ENCODE peak calls at places on chromosome 17, in five cellular contexts. G, D, N, H and S are unnamed samples.

GRCh38 chr17:50033316-50033715 is 22.6 kb upstream of the ITGA3 start:
- DNase-seq in G (no peak), D (no peak), N (no peak), H (peak), S (no peak)

GRCh38 chr17:3574231-3574630 is 16.6 kb upstream of the TRPV3 start:
- DNase-seq in G (no peak), D (no peak), N (no peak), H (no peak), S (no peak)

GRCh38 chr17:79946352-79947231 is 89.1 kb downstream of the TBC1D16 start:
- DNase-seq in G (no peak), D (no peak), N (no peak), H (no peak), S (no peak)

GRCh38 chr17:45019177-45019711 is 32.2 kb downstream of the DCAKD start:
- DNase-seq in G (peak), D (peak), N (no peak), H (peak), S (no peak)

GRCh38 chr17:69525920-69526841 is 111.7 kb downstream of the MAP2K6 start:
- DNase-seq in G (no peak), D (peak), N (peak), H (peak), S (no peak)

GRCh38 chr17:67365762-67366192 is 600 bp downstream of the PSMD12 start:
- DNase-seq in G (peak), D (peak), N (no peak), H (peak), S (no peak)

GRCh38 chr17:74795327-74796020 is 19.3 kb upstream of the NAT9 start:
- DNase-seq in G (no peak), D (no peak), N (no peak), H (no peak), S (no peak)

GRCh38 chr17:3034578-3034920 is 28.9 kb downstream of the OR1D5 start:
- DNase-seq in G (no peak), D (no peak), N (no peak), H (no peak), S (no peak)

GRCh38 chr17:81519284-81520020 is 6.9 kb upstream of the ACTG1 start:
- DNase-seq in G (peak), D (peak), N (no peak), H (peak), S (no peak)

GRCh38 chr17:21125862-21126261 is 902 bp upstream of the DHRS7B start:
- DNase-seq in G (peak), D (peak), N (no peak), H (no peak), S (no peak)

GRCh38 chr17:17905036-17905320 is 67.2 kb downstream of the TOM1L2 start:
- DNase-seq in G (no peak), D (no peak), N (no peak), H (no peak), S (no peak)

GRCh38 chr17:15883617-15884111 is 61.3 kb upstream of the ADORA2B start:
- DNase-seq in G (no peak), D (no peak), N (no peak), H (peak), S (no peak)

GRCh38 chr17:82596316-82596715 is 51.9 kb downstream of the WDR45B start:
- DNase-seq in G (no peak), D (no peak), N (no peak), H (no peak), S (no peak)

GRCh38 chr17:40091691-40092397 is 8.5 kb downstream of the NR1D1 start:
- DNase-seq in G (no peak), D (no peak), N (no peak), H (peak), S (no peak)

GRCh38 chr17:77098884-77099545 is 41.8 kb upstream of the SEC14L1 start:
- DNase-seq in G (no peak), D (no peak), N (no peak), H (peak), S (no peak)

GRCh38 chr17:63751806-63752205 is 10.2 kb upstream of the STRADA start:
- DNase-seq in G (no peak), D (no peak), N (no peak), H (no peak), S (no peak)

GRCh38 chr17:3959295-3959899 is 4.8 kb downstream of the ATP2A3 start:
- DNase-seq in G (no peak), D (no peak), N (no peak), H (peak), S (no peak)

GRCh38 chr17:31690118-31690517 is 168.9 kb downstream of the COPRS start:
- DNase-seq in G (no peak), D (no peak), N (no peak), H (peak), S (no peak)

GRCh38 chr17:7308625-7309433 is 1.4 kb downstream of the EIF5A start:
- DNase-seq in G (peak), D (peak), N (no peak), H (peak), S (no peak)

GRCh38 chr17:75507712-75508111 is 7.6 kb downstream of the CASKIN2 start:
- DNase-seq in G (no peak), D (no peak), N (no peak), H (no peak), S (no peak)

GRCh38 chr17:42394838-42395237 is 6.6 kb upstream of the STAT3 start:
- DNase-seq in G (no peak), D (no peak), N (no peak), H (no peak), S (no peak)